ENCODE peak calls at places on chromosomes 7 and 10, in nine cellular contexts. S is pancreas, L is astrocyte of the cerebellum, Y is HFF-Myc, X is AG04450, T is bronchial epithelial cell, A is dorsolateral prefrontal cortex, U is kidney epithelial cell, D is PC-3. E is an unnamed sample.

GRCh38 chr7:88455696-88456095 is 149.0 kb upstream of the STEAP4 start:
- DNase-seq in S (no peak), L (no peak), Y (no peak), X (no peak), T (peak; percentile 79), A (no peak), U (peak; percentile 16), D (peak; percentile 59), E (no peak)

GRCh38 chr7:79893991-79894390 is 240.6 kb upstream of the GNAI1 start:
- DNase-seq in S (no peak), L (no peak), Y (no peak), X (no peak), T (no peak), A (no peak), U (no peak), D (no peak), E (no peak)

GRCh38 chr7:151416135-151416740 is 6.4 kb upstream of the WDR86 start:
- DNase-seq in S (no peak), L (no peak), Y (no peak), X (no peak), T (no peak), A (no peak), U (no peak), D (no peak), E (no peak)

GRCh38 chr10:116721991-116722392 is 20.4 kb downstream of the HSPA12A start:
- DNase-seq in S (no peak), L (no peak), Y (no peak), X (no peak), T (no peak), A (no peak), U (peak; percentile 88), D (no peak), E (no peak)

GRCh38 chr10:21510218-21511070 is 15.0 kb downstream of the SKIDA1 start:
- DNase-seq in S (peak; percentile 67), L (no peak), Y (no peak), X (no peak), T (no peak), A (peak; percentile 58), U (no peak), D (no peak), E (no peak)

GRCh38 chr7:150685219-150686029 is at the start of gene GIMAP2:
- DNase-seq in S (no peak), L (no peak), Y (no peak), X (no peak), T (peak; percentile 19), A (no peak), U (no peak), D (peak; percentile 15), E (no peak)

GRCh38 chr10:96275685-96276418 is 4.5 kb upstream of the BLNK start:
- DNase-seq in S (no peak), L (no peak), Y (no peak), X (no peak), T (peak; percentile 56), A (no peak), U (no peak), D (no peak), E (no peak)

GRCh38 chr7:51121945-51122425 is 194.6 kb downstream of the COBL start:
- DNase-seq in S (no peak), L (no peak), Y (no peak), X (no peak), T (peak; percentile 21), A (no peak), U (no peak), D (no peak), E (no peak)

GRCh38 chr7:42085531-42085930 is 151.5 kb downstream of the GLI3 start:
- DNase-seq in S (no peak), L (no peak), Y (no peak), X (no peak), T (no peak), A (no peak), U (no peak), D (no peak), E (no peak)

GRCh38 chr10:73017955-73018480 is 63.4 kb upstream of the PLA2G12B start:
- DNase-seq in S (no peak), L (no peak), Y (no peak), X (no peak), T (no peak), A (no peak), U (no peak), D (no peak), E (no peak)

GRCh38 chr10:59907918-59908807 is 1.8 kb upstream of the CCDC6 start:
- DNase-seq in S (no peak), L (peak; percentile 95), Y (peak; percentile 60), X (peak; percentile 63), T (peak; percentile 78), A (no peak), U (peak; percentile 83), D (peak; percentile 92), E (peak; percentile 52)

GRCh38 chr10:59905735-59906416 is 480 bp downstream of the CCDC6 start:
- DNase-seq in S (peak; percentile 76), L (no peak), Y (no peak), X (no peak), T (no peak), A (no peak), U (no peak), D (no peak), E (no peak)

GRCh38 chr10:59906417-59907202 is at the start of gene CCDC6:
- DNase-seq in S (peak; percentile 97), L (peak; percentile 69), Y (peak; percentile 66), X (peak; percentile 81), T (peak; percentile 81), A (peak; percentile 94), U (peak; percentile 53), D (peak; percentile 98), E (peak; percentile 67)

GRCh38 chr10:59908808-59909143 is 2.4 kb upstream of the CCDC6 start:
- DNase-seq in S (no peak), L (no peak), Y (no peak), X (no peak), T (no peak), A (no peak), U (no peak), D (no peak), E (no peak)

DNA sequence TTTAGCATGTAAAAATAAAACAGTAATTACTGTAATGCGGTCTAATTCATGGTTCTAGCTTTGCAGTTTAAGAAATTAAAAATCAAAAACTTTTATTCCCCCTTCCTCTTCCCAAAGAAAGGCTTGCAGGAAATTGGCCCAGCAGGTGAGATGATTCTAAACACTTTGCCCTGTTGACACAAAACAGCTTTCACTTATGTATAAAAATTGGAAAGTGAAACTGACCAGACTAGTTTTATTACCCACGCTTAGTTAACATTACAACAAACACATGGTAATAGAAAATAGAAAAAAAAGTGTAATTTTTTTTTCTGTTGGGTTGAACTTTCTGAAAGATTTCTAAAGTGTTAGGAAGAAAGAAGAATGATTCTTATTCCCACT is 1.2 kb upstream of the CCDC6 start:
- DNase-seq in S (no peak), L (no peak), Y (no peak), X (no peak), T (no peak), A (no peak), U (no peak), D (peak; percentile 48), E (no peak)
- H3K4me3 ChIP-seq in S (peak overlapping the region; percentile 99), L (no peak overlapping the region), Y (peak overlapping the region; percentile 97), X (no peak overlapping the region), T (peak overlapping the region; percentile 50), A (peak overlapping the region; percentile 99), U (no peak overlapping the region), D (peak overlapping the region; percentile 93), E (no peak overlapping the region)

GRCh38 chr7:131908719-131909118 is 352.3 kb upstream of the PODXL start:
- DNase-seq in S (no peak), L (no peak), Y (no peak), X (no peak), T (no peak), A (no peak), U (no peak), D (no peak), E (no peak)

GRCh38 chr7:131904750-131905327 is 348.4 kb upstream of the PODXL start:
- DNase-seq in S (no peak), L (no peak), Y (no peak), X (no peak), T (no peak), A (no peak), U (no peak), D (no peak), E (no peak)

GRCh38 chr7:131905574-131905973 is 349.1 kb upstream of the PODXL start:
- DNase-seq in S (no peak), L (no peak), Y (no peak), X (no peak), T (no peak), A (no peak), U (no peak), D (no peak), E (no peak)

GRCh38 chr7:131911112-131911511 is 354.7 kb upstream of the PODXL start:
- DNase-seq in S (no peak), L (no peak), Y (no peak), X (no peak), T (no peak), A (no peak), U (no peak), D (no peak), E (no peak)

GRCh38 chr7:131909151-131909768 is 352.8 kb upstream of the PODXL start:
- DNase-seq in S (peak; percentile 64), L (no peak), Y (no peak), X (no peak), T (no peak), A (peak; percentile 48), U (no peak), D (no peak), E (no peak)
- TF ChIP-seq CTCF in S (no peak), L (no peak), Y (no peak), X (no peak), T (no peak), A (no peak), U (no peak), D (no peak), E (no peak)

GRCh38 chr10:99976886-99977391 is 32.8 kb downstream of the DNMBP start:
- DNase-seq in S (no peak), L (peak; percentile 59), Y (peak; percentile 90), X (peak; percentile 78), T (peak; percentile 98), A (no peak), U (peak; percentile 84), D (peak; percentile 86), E (peak; percentile 80)
- H3K4me3 ChIP-seq in S (no peak overlapping the region), L (no peak overlapping the region), Y (no peak overlapping the region), X (peak overlapping the region; percentile 14), T (no peak overlapping the region), A (no peak overlapping the region), U (no peak overlapping the region), D (no peak overlapping the region), E (no peak overlapping the region)

GRCh38 chr10:124614003-124614659 is 130.0 kb downstream of the FAM53B start:
- DNase-seq in S (peak; percentile 29), L (no peak), Y (no peak), X (no peak), T (no peak), A (no peak), U (no peak), D (no peak), E (no peak)

GRCh38 chr10:124611738-124612137 is 132.4 kb downstream of the FAM53B start:
- DNase-seq in S (peak; percentile 64), L (no peak), Y (no peak), X (no peak), T (no peak), A (no peak), U (no peak), D (no peak), E (no peak)

GRCh38 chr10:124615259-124615658 is 128.9 kb downstream of the FAM53B start:
- DNase-seq in S (peak; percentile 32), L (no peak), Y (no peak), X (no peak), T (no peak), A (no peak), U (no peak), D (no peak), E (no peak)

GRCh38 chr10:124609698-124610097 is 134.5 kb downstream of the FAM53B start:
- DNase-seq in S (peak; percentile 9), L (no peak), Y (no peak), X (no peak), T (no peak), A (no peak), U (no peak), D (no peak), E (no peak)

GRCh38 chr10:124612611-124613498 is 131.3 kb downstream of the FAM53B start:
- DNase-seq in S (peak; percentile 57), L (no peak), Y (no peak), X (no peak), T (no peak), A (no peak), U (no peak), D (no peak), E (no peak)
- TF ChIP-seq CTCF in S (no peak), L (no peak), Y (no peak), X (no peak), T (no peak), A (peak; percentile 9), U (no peak), D (no peak), E (no peak)